ENCODE peak calls at places on chromosomes 2 and 18, in ten cellular contexts. H is cardiac muscle cell; G is pancreas; D is right lobe of liver; S is cardiac fibroblast; B is astrocyte of the cerebellum; K is CD8-positive, alpha-beta T cell; Y is sigmoid colon; W is IMR-90; I is heart left ventricle. L is an unnamed sample.

GRCh38 chr2:203718087-203718486 is 11.6 kb downstream of the CD28 start:
- DNase-seq in H (peak; percentile 28), G (no peak), D (peak; percentile 46), S (peak; percentile 56), B (no peak), K (peak; percentile 55), Y (no peak), W (peak; percentile 2), I (no peak), L (no peak)

GRCh38 chr2:127386764-127387654 is 766 bp downstream of the MAP3K2 start:
- DNase-seq in H (peak; percentile 96), G (peak; percentile 87), D (peak; percentile 93), S (peak; percentile 96), B (peak; percentile 62), K (peak; percentile 82), Y (peak; percentile 95), W (peak; percentile 88), I (peak; percentile 91), L (peak; percentile 91)

GRCh38 chr2:159091981-159092380 is 123.5 kb downstream of the TANC1 start:
- DNase-seq in H (no peak), G (no peak), D (no peak), S (no peak), B (no peak), K (peak; percentile 9), Y (no peak), W (no peak), I (no peak), L (no peak)

GRCh38 chr2:98709530-98709929 is 21.4 kb downstream of the MGAT4A start:
- DNase-seq in H (no peak), G (no peak), D (peak; percentile 78), S (peak; percentile 61), B (peak; percentile 1), K (no peak), Y (no peak), W (no peak), I (no peak), L (no peak)

GRCh38 chr2:70995227-70995729 is 605 bp upstream of the TEX261 start:
- DNase-seq in H (peak; percentile 56), G (no peak), D (no peak), S (peak; percentile 23), B (peak; percentile 19), K (peak; percentile 56), Y (peak; percentile 65), W (peak; percentile 17), I (no peak), L (no peak)

GRCh38 chr2:14903709-14904374 is 271.3 kb downstream of the LRATD1 start:
- DNase-seq in H (peak; percentile 53), G (peak; percentile 38), D (peak; percentile 58), S (no peak), B (no peak), K (peak; percentile 18), Y (no peak), W (no peak), I (no peak), L (no peak)

GRCh38 chr2:9336209-9336533 is 87.2 kb downstream of the ITGB1BP1 start:
- DNase-seq in H (no peak), G (no peak), D (peak; percentile 82), S (peak; percentile 40), B (no peak), K (no peak), Y (no peak), W (peak; percentile 60), I (no peak), L (no peak)

GRCh38 chr2:65256088-65256487 is 28.5 kb downstream of the ACTR2 start:
- DNase-seq in H (no peak), G (no peak), D (no peak), S (no peak), B (no peak), K (no peak), Y (no peak), W (no peak), I (no peak), L (no peak)

GRCh38 chr2:36466135-36466534 is 110.6 kb downstream of the CRIM1 start:
- DNase-seq in H (no peak), G (no peak), D (no peak), S (no peak), B (no peak), K (no peak), Y (no peak), W (no peak), I (no peak), L (no peak)

GRCh38 chr2:176483481-176483880 is 214.2 kb downstream of the MTX2 start:
- DNase-seq in H (no peak), G (no peak), D (no peak), S (no peak), B (no peak), K (no peak), Y (no peak), W (no peak), I (no peak), L (no peak)

GRCh38 chr18:36130039-36130831 is 536 bp downstream of the ELP2 start:
- DNase-seq in H (no peak), G (no peak), D (no peak), S (no peak), B (no peak), K (no peak), Y (no peak), W (peak; percentile 10), I (no peak), L (no peak)

GRCh38 chr2:102418421-102418961 is 4.5 kb upstream of the IL18RAP start:
- DNase-seq in H (no peak), G (no peak), D (no peak), S (peak; percentile 29), B (no peak), K (no peak), Y (no peak), W (peak; percentile 19), I (no peak), L (no peak)

GRCh38 chr2:160087854-160088745 is 25.7 kb upstream of the PLA2R1 start:
- DNase-seq in H (no peak), G (no peak), D (no peak), S (peak; percentile 43), B (no peak), K (no peak), Y (no peak), W (peak; percentile 25), I (no peak), L (no peak)

GRCh38 chr2:2758793-2759367 is 427.8 kb upstream of the MYT1L start:
- DNase-seq in H (no peak), G (no peak), D (no peak), S (no peak), B (no peak), K (no peak), Y (no peak), W (no peak), I (no peak), L (no peak)

GRCh38 chr18:34943587-34943986 is 97.6 kb upstream of the MAPRE2 start:
- DNase-seq in H (no peak), G (no peak), D (no peak), S (no peak), B (no peak), K (no peak), Y (no peak), W (no peak), I (no peak), L (no peak)

GRCh38 chr18:36075862-36076587 is 8.7 kb upstream of the RPRD1A start:
- DNase-seq in H (no peak), G (no peak), D (no peak), S (peak; percentile 72), B (peak; percentile 19), K (no peak), Y (no peak), W (peak; percentile 89), I (no peak), L (no peak)

GRCh38 chr2:96507957-96508520 is 2.9 kb upstream of the NEURL3 start:
- DNase-seq in H (peak; percentile 84), G (peak; percentile 84), D (peak; percentile 83), S (peak; percentile 60), B (no peak), K (peak; percentile 96), Y (peak; percentile 84), W (peak; percentile 10), I (peak; percentile 81), L (peak; percentile 56)

GRCh38 chr2:49289711-49290110 is 135.4 kb upstream of the FSHR start:
- DNase-seq in H (no peak), G (no peak), D (no peak), S (no peak), B (no peak), K (no peak), Y (no peak), W (no peak), I (no peak), L (no peak)
- TF ChIP-seq CTCF in H (no peak), G (no peak), D (no peak), S (no peak), B (no peak), K (no peak), Y (no peak), W (no peak), I (no peak), L (no peak)

GRCh38 chr2:152594022-152594712 is 123.1 kb downstream of the PRPF40A start:
- DNase-seq in H (no peak), G (no peak), D (no peak), S (no peak), B (no peak), K (no peak), Y (peak; percentile 70), W (no peak), I (peak; percentile 47), L (peak; percentile 81)
- TF ChIP-seq CTCF in H (no peak), G (no peak), D (no peak), S (no peak), B (no peak), K (no peak), Y (no peak), W (no peak), I (no peak), L (no peak)

GRCh38 chr18:7873316-7873715 is 306.2 kb downstream of the PTPRM start:
- DNase-seq in H (no peak), G (no peak), D (no peak), S (no peak), B (no peak), K (no peak), Y (no peak), W (no peak), I (no peak), L (no peak)

GRCh38 chr18:7876354-7876753 is 309.2 kb downstream of the PTPRM start:
- DNase-seq in H (no peak), G (no peak), D (no peak), S (no peak), B (no peak), K (no peak), Y (no peak), W (no peak), I (no peak), L (no peak)

GRCh38 chr18:7870855-7871254 is 303.7 kb downstream of the PTPRM start:
- DNase-seq in H (no peak), G (no peak), D (no peak), S (peak; percentile 56), B (no peak), K (no peak), Y (no peak), W (peak; percentile 14), I (no peak), L (no peak)

GRCh38 chr18:7871560-7872456 is 304.7 kb downstream of the PTPRM start:
- DNase-seq in H (no peak), G (no peak), D (no peak), S (peak; percentile 61), B (no peak), K (no peak), Y (no peak), W (peak; percentile 17), I (no peak), L (no peak)

GRCh38 chr18:7872569-7872968 is 305.5 kb downstream of the PTPRM start:
- DNase-seq in H (peak; percentile 48), G (no peak), D (no peak), S (peak; percentile 46), B (no peak), K (no peak), Y (no peak), W (peak; percentile 62), I (no peak), L (no peak)
- TF ChIP-seq CTCF in H (peak; percentile 20), G (no peak), D (peak; percentile 32), S (peak; percentile 12), B (peak; percentile 15), K (no peak), Y (no peak), W (peak; percentile 31), I (peak; percentile 31), L (no peak)

GRCh38 chr2:27133905-27134780 is at the start of gene PREB:
- DNase-seq in H (peak; percentile 98), G (peak; percentile 99), D (peak; percentile 98), S (peak; percentile 97), B (peak; percentile 85), K (peak; percentile 99), Y (peak; percentile 98), W (peak; percentile 92), I (peak; percentile 99), L (peak; percentile 93)
- TF ChIP-seq CTCF in H (peak; percentile 56), G (no peak), D (no peak), S (peak; percentile 36), B (peak; percentile 62), K (no peak), Y (no peak), W (peak; percentile 48), I (no peak), L (no peak)

L was measured in tibial artery.